ENCODE peak calls at places on chromosomes 2 and 18, in nine cellular contexts. E is ovary, C is K562, I is HepG2, P is transverse colon, R is stomach, Y is tibial nerve, H is sigmoid colon, O is GM12878. T is an unnamed sample. For H3K36me3, the result is how much of the 10 kb centered on the place peaks cover.

GRCh38 chr2:139031722-139032121 is 251.5 kb upstream of the NXPH2 start:
- DNase-seq in E (no peak), C (no peak), I (peak), P (no peak), R (no peak), Y (no peak), H (no peak), O (peak), T (no peak)

GRCh38 chr2:46267616-46268015 is 29.6 kb upstream of the EPAS1 start:
- DNase-seq in E (no peak), C (no peak), I (no peak), P (no peak), R (no peak), Y (no peak), H (no peak), O (no peak), T (no peak)

GRCh38 chr2:156300337-156300736 is 32.2 kb downstream of the NR4A2 start:
- DNase-seq in E (no peak), C (no peak), I (peak), P (no peak), R (no peak), Y (no peak), H (no peak), O (no peak), T (no peak)

GRCh38 chr2:207231106-207231860 is 65.5 kb upstream of the KLF7 start:
- DNase-seq in E (no peak), C (no peak), I (no peak), P (no peak), R (no peak), Y (no peak), H (no peak), O (no peak), T (no peak)

GRCh38 chr2:69829243-69830044 is at the start of gene GMCL1:
- DNase-seq in E (peak), C (peak), I (peak), P (peak), R (peak), Y (peak), H (peak), O (peak), T (peak)

GRCh38 chr18:25299426-25299825 is 52.5 kb downstream of the ZNF521 start:
- DNase-seq in E (no peak), C (no peak), I (no peak), P (no peak), R (no peak), Y (no peak), H (no peak), O (no peak), T (no peak)

GRCh38 chr18:67432806-67433205 is 83.7 kb downstream of the DSEL start:
- DNase-seq in E (no peak), C (no peak), I (no peak), P (no peak), R (no peak), Y (no peak), H (no peak), O (no peak), T (no peak)

GRCh38 chr2:110120171-110121051 is 4.8 kb upstream of the MALL start:
- DNase-seq in E (no peak), C (no peak), I (no peak), P (no peak), R (no peak), Y (no peak), H (no peak), O (no peak), T (no peak)

GRCh38 chr2:160334028-160334729 is 134.1 kb upstream of the ITGB6 start:
- DNase-seq in E (no peak), C (no peak), I (no peak), P (no peak), R (no peak), Y (no peak), H (no peak), O (no peak), T (no peak)

GRCh38 chr2:173210270-173211196 is 134.9 kb downstream of the MAP3K20 start:
- DNase-seq in E (peak), C (peak), I (peak), P (peak), R (peak), Y (peak), H (peak), O (peak), T (no peak)

GRCh38 chr2:149972039-149972438 is 384.5 kb upstream of the MMADHC start:
- DNase-seq in E (no peak), C (no peak), I (no peak), P (no peak), R (no peak), Y (no peak), H (no peak), O (no peak), T (no peak)

GRCh38 chr2:238231251-238231793 is 8.5 kb downstream of the HES6 start:
- DNase-seq in E (peak), C (peak), I (no peak), P (peak), R (peak), Y (peak), H (peak), O (no peak), T (peak)

GRCh38 chr18:30234755-30235154 is 807.8 kb downstream of the DSC3 start:
- DNase-seq in E (no peak), C (no peak), I (no peak), P (no peak), R (no peak), Y (no peak), H (no peak), O (no peak), T (no peak)

GRCh38 chr2:118524911-118525310 is 322.5 kb downstream of the EN1 start:
- DNase-seq in E (no peak), C (no peak), I (no peak), P (no peak), R (no peak), Y (no peak), H (no peak), O (no peak), T (no peak)

GRCh38 chr2:216665240-216665639 is 30.1 kb downstream of the IGFBP5 start:
- DNase-seq in E (peak), C (no peak), I (no peak), P (peak), R (peak), Y (peak), H (no peak), O (no peak), T (no peak)

GRCh38 chr18:23270999-23271680 is 135.9 kb downstream of the CABLES1 start:
- DNase-seq in E (no peak), C (no peak), I (no peak), P (no peak), R (no peak), Y (no peak), H (no peak), O (no peak), T (no peak)

GRCh38 chr2:112985090-112985489 is 7.3 kb downstream of the IL36G start:
- DNase-seq in E (no peak), C (no peak), I (no peak), P (no peak), R (no peak), Y (no peak), H (no peak), O (no peak), T (no peak)

GRCh38 chr2:8058652-8059051 is 623.2 kb upstream of the ID2 start:
- DNase-seq in E (no peak), C (no peak), I (no peak), P (no peak), R (no peak), Y (no peak), H (no peak), O (no peak), T (no peak)

GRCh38 chr2:217066510-217067270 is 206.8 kb upstream of the TNP1 start:
- DNase-seq in E (no peak), C (no peak), I (no peak), P (peak), R (no peak), Y (no peak), H (peak), O (no peak), T (no peak)

GRCh38 chr2:60484080-60484737 is 69.2 kb downstream of the BCL11A start:
- DNase-seq in E (no peak), C (no peak), I (peak), P (no peak), R (no peak), Y (no peak), H (no peak), O (no peak), T (no peak)

GRCh38 chr2:168751104-168751768 is 51.2 kb upstream of the NOSTRIN start:
- DNase-seq in E (no peak), C (no peak), I (no peak), P (no peak), R (no peak), Y (no peak), H (no peak), O (no peak), T (no peak)

GRCh38 chr18:69948919-69949537 is 1.4 kb upstream of the CD226 start:
- DNase-seq in E (no peak), C (no peak), I (no peak), P (peak), R (peak), Y (no peak), H (peak), O (peak), T (no peak)

GRCh38 chr18:69953191-69953590 is 5.5 kb upstream of the CD226 start:
- DNase-seq in E (no peak), C (no peak), I (no peak), P (no peak), R (no peak), Y (no peak), H (no peak), O (no peak), T (no peak)

GRCh38 chr18:69954719-69955118 is 7.0 kb upstream of the CD226 start:
- DNase-seq in E (no peak), C (no peak), I (no peak), P (no peak), R (no peak), Y (no peak), H (no peak), O (no peak), T (no peak)

GRCh38 chr18:69949538-69949936 is 1.9 kb upstream of the CD226 start:
- DNase-seq in E (no peak), C (no peak), I (no peak), P (no peak), R (no peak), Y (no peak), H (no peak), O (no peak), T (no peak)

DNA sequence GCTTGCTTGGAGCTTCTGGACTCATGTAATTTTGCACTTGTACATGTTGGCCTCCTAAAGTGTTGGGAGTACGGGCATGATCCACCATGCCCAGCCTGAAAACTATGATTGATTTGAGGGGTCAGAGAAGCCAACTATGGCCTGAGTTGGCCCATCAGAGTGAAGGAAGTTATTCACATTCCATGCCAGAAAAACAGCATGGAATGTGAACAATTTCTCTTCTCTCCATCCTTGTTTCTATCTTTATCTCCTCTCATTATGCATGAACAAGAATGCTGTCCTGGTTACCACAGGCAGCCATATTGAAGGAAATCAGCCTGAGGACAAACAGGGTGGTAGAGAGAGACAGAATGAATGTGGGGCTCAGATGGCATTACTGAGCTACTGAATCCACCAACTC is 3.5 kb upstream of the CD226 start:
- DNase-seq in E (no peak), C (no peak), I (peak), P (no peak), R (no peak), Y (no peak), H (no peak), O (no peak), T (no peak)
- TF ChIP-seq EP300 in E (no peak), C (no peak), I (no peak), P (no peak), R (no peak), Y (no peak), H (no peak), O (no peak), T (no peak)

DNA sequence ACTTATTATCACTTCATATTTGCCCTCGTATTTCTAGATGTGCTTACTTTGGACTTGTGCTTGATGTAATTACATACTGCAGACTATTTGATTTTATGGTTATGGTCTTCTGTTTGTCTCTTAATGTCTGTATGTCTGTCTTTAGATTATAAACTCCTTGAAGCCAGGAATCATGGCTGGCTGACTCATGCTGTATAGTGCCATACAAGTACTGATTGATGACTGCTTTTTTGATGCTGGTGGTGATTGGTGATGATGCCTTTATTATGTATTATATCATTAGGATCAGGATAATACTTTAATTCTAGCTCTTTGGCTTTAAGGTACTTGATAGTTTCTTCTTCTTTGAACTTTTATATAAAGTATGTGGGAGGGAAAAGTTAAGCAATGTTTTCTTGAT is 17.3 kb downstream of the SMCHD1 start:
- DNase-seq in E (no peak), C (no peak), I (no peak), P (no peak), R (no peak), Y (no peak), H (no peak), O (no peak), T (no peak)
- H3K36me3 ChIP-seq in E (under half), C (half or more), I (under half), P (half or more), R (half or more), Y (half or more), H (under half), O (under half), T (half or more)

GRCh38 chr2:30269771-30270145 is 38.4 kb downstream of the LBH start:
- DNase-seq in E (no peak), C (no peak), I (no peak), P (no peak), R (no peak), Y (no peak), H (no peak), O (no peak), T (no peak)
- TF ChIP-seq POLR2A in E (no peak), C (no peak), I (no peak), P (no peak), R (no peak), Y (no peak), H (no peak), O (no peak), T (no peak)

DNA sequence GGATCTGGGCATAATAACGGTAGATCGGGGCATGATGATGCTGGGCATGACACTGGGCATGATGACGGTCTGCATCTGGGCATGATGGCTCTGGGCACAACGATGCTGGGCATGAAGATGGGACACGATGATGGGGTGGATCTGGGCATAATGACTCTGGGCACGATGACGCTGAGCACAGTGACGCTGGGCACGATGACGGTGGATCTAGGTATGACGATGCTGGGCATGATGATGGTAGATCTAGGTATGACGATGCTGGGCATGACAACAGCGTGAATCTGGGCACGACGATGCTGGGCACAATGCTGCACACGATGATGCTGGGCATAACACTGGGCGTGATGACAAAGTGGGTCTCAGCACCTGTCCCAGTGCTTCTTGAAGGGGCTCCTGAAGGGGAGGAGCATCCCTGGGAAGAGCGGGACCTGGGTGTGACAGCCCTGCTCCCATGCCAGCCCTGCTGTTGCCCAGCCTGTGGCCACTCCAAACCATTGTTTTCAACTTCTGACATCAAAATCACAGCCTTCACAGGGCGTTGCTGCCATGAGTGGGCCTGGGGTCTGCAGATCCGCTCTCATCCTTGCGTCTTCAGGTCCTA is 30.4 kb upstream of the ALLC start:
- DNase-seq in E (no peak), C (no peak), I (no peak), P (no peak), R (peak), Y (no peak), H (peak), O (no peak), T (no peak)
- TF ChIP-seq EP300 in E (no peak), C (no peak), I (no peak), P (no peak), R (no peak), Y (no peak), H (no peak), O (no peak), T (no peak)

DNA sequence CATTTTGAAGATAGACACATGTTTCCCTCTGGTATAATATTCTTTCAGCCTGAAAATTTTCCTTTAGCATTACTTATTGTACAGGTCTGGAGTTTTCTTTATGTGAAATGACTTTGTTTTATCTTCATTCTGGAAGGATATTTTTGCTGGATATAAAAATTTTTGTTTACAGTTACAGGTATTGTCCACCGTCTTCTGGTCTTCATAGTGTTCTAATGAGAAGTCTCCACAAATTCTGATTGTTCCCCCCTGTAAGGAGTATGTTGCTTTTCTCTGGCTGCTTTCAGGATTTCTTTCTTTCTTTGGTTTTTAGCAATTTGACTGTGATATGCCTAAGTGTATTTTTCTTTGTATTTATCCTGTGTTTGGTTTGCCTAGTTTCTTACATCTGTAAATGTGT is 15.0 kb downstream of the UBXN4 start:
- DNase-seq in E (no peak), C (no peak), I (no peak), P (no peak), R (no peak), Y (no peak), H (no peak), O (no peak), T (no peak)
- H3K36me3 ChIP-seq in E (under half), C (half or more), I (under half), P (half or more), R (half or more), Y (half or more), H (under half), O (under half), T (half or more)